ENCODE peak calls at places on chromosomes 12 and 14, in seven cellular contexts. D, O, P, T, F, C and S are unnamed samples.

GRCh38 chr14:49594347-49595089 is 4.2 kb upstream of the LRR1 start:
- DNase-seq in F (no peak), D (peak), O (peak), C (no peak), P (no peak), T (no peak), S (no peak)

GRCh38 chr12:402127-402456 is 648 bp downstream of the CCDC77 start:
- DNase-seq in T (peak), C (no peak), P (peak), O (peak), F (peak), D (peak), S (no peak)

GRCh38 chr14:34593740-34594375 is 36.1 kb downstream of the SNX6 start:
- DNase-seq in D (peak), O (no peak), C (no peak), T (no peak), P (no peak), F (no peak), S (no peak)

GRCh38 chr14:70935135-70935534 is 27.9 kb downstream of the PCNX1 start:
- DNase-seq in P (no peak), D (no peak), T (no peak), F (no peak), O (no peak), C (no peak), S (no peak)

GRCh38 chr12:44930972-44931600 is 55.0 kb upstream of the NELL2 start:
- DNase-seq in O (peak), P (peak), C (no peak), T (peak), F (peak), D (peak), S (no peak)

GRCh38 chr12:14238224-14238792 is 127.2 kb upstream of the ATF7IP start:
- DNase-seq in P (peak), D (peak), T (no peak), O (peak), F (peak), C (no peak), S (no peak)

GRCh38 chr12:29200586-29200985 is 51.5 kb downstream of the FAR2 start:
- DNase-seq in P (no peak), T (no peak), D (no peak), C (no peak), F (no peak), O (no peak), S (no peak)

GRCh38 chr12:67320614-67321305 is 51.6 kb downstream of the CAND1 start:
- DNase-seq in D (peak), P (peak), T (no peak), C (no peak), F (peak), O (peak), S (no peak)

GRCh38 chr12:98532687-98533304 is 17.4 kb downstream of the TMPO start:
- DNase-seq in C (no peak), T (peak), O (peak), P (peak), F (peak), D (peak), S (no peak)

GRCh38 chr12:53208435-53208834 is 1.4 kb upstream of the ITGB7 start:
- DNase-seq in F (no peak), T (no peak), P (peak), D (no peak), C (no peak), O (no peak), S (no peak)

GRCh38 chr12:127083028-127083949 is 1183.7 kb upstream of the TMEM132C start:
- DNase-seq in P (peak), C (no peak), D (peak), T (no peak), O (peak), F (peak), S (no peak)

GRCh38 chr12:90645181-90645580 is 309.8 kb downstream of the CCER1 start:
- DNase-seq in P (no peak), D (no peak), T (no peak), F (no peak), O (no peak), C (no peak), S (no peak)

GRCh38 chr14:23154876-23155587 is 28.4 kb downstream of the SLC7A8 start:
- DNase-seq in F (no peak), P (peak), T (no peak), O (peak), C (no peak), D (peak), S (peak)

GRCh38 chr12:6963016-6963731 is 7.3 kb downstream of the PHB2 start:
- DNase-seq in F (peak), T (no peak), C (no peak), P (peak), D (no peak), O (no peak), S (peak)

GRCh38 chr12:51678086-51678724 is 87.2 kb downstream of the SCN8A start:
- DNase-seq in F (peak), D (peak), P (peak), C (no peak), T (no peak), O (peak), S (peak)

GRCh38 chr14:89833120-89833521 is 121.4 kb downstream of the EFCAB11 start:
- DNase-seq in P (no peak), F (peak), D (no peak), T (no peak), O (no peak), C (no peak), S (no peak)

GRCh38 chr12:49825360-49825970 is 2.7 kb downstream of the NCKAP5L start:
- DNase-seq in T (no peak), F (peak), O (peak), P (no peak), D (peak), C (no peak), S (no peak)

GRCh38 chr12:62117041-62117440 is 143.2 kb upstream of the USP15 start:
- DNase-seq in D (no peak), F (no peak), C (no peak), T (no peak), P (no peak), O (no peak), S (no peak)

GRCh38 chr14:54451961-54452360 is 10.8 kb upstream of the CNIH1 start:
- DNase-seq in O (no peak), C (no peak), F (peak), D (no peak), P (no peak), T (no peak), S (no peak)

GRCh38 chr14:74846968-74847549 is 28.9 kb downstream of the PROX2 start:
- DNase-seq in C (no peak), T (no peak), O (peak), F (peak), D (peak), P (no peak), S (no peak)

GRCh38 chr12:32151552-32151951 is 44.9 kb downstream of the BICD1 start:
- DNase-seq in P (no peak), F (no peak), C (no peak), T (no peak), D (no peak), O (no peak), S (no peak)

GRCh38 chr12:52575256-52575655 is 1.6 kb upstream of the KRT74 start:
- DNase-seq in C (no peak), F (no peak), O (no peak), T (no peak), D (no peak), P (no peak), S (no peak)

GRCh38 chr12:131755305-131756113 is 44.6 kb downstream of the SFSWAP start:
- DNase-seq in F (peak), T (no peak), D (peak), P (peak), O (peak), C (no peak), S (peak)

GRCh38 chr12:27076930-27077329 is 5.4 kb downstream of the C12orf71 start:
- DNase-seq in F (peak), O (no peak), P (peak), C (no peak), D (peak), T (no peak), S (no peak)

GRCh38 chr12:95413576-95413975 is 60.4 kb upstream of the METAP2 start:
- DNase-seq in P (no peak), C (no peak), D (peak), F (no peak), O (peak), T (no peak), S (no peak)

GRCh38 chr14:53613404-53614253 is 343.0 kb downstream of the BMP4 start:
- DNase-seq in P (peak), D (peak), F (no peak), T (peak), C (no peak), O (peak), S (no peak)

GRCh38 chr12:67442347-67442841 is 173.2 kb downstream of the CAND1 start:
- DNase-seq in O (no peak), D (no peak), F (no peak), T (no peak), C (no peak), P (no peak), S (no peak)

GRCh38 chr12:123282111-123282510 is 10.5 kb upstream of the CDK2AP1 start:
- DNase-seq in O (no peak), C (no peak), P (no peak), F (no peak), T (no peak), D (no peak), S (no peak)

GRCh38 chr14:101534198-101534597 is 27.1 kb upstream of the DIO3 start:
- DNase-seq in P (no peak), C (no peak), F (no peak), O (no peak), T (no peak), D (no peak), S (no peak)

GRCh38 chr12:104057771-104058197 is 6.5 kb upstream of the HCFC2 start:
- DNase-seq in F (peak), T (no peak), P (peak), O (peak), D (peak), C (no peak), S (no peak)

GRCh38 chr12:61452076-61452475 is 808.1 kb upstream of the USP15 start:
- DNase-seq in T (peak), F (no peak), C (no peak), D (no peak), O (no peak), P (no peak), S (no peak)

GRCh38 chr14:58488550-58488949 is 61.0 kb downstream of the KIAA0586 start:
- DNase-seq in T (no peak), O (peak), D (peak), P (peak), F (no peak), C (no peak), S (no peak)

GRCh38 chr14:52575858-52576257 is 23.2 kb downstream of the GPR137C start:
- DNase-seq in D (no peak), P (no peak), T (no peak), O (no peak), C (no peak), F (no peak), S (no peak)
- H2AK5ac ChIP-seq in D (no peak), P (no peak), T (no peak), O (no peak), C (no peak), F (no peak), S (no peak)

DNA sequence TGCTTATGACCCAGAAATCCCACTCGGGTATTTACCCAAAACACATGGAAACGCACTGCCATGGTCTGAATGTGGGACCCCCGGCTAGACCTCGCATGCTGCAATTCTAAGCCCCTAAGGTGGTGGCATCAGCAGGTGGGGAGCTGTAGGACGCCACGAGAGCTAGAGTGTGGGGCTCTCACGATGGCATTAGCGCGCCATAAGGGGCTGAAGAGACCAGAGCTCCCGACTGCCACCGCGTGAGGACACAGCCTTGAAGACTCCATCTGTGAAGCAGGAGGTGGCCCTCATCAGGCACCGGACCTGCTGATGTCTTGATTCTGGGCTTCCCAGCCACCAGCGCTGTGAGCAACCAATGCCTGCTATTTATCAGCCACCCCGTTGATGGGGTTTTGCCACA is 40.3 kb downstream of the RIMBP2 start:
- DNase-seq in C (no peak), O (no peak), F (no peak), D (no peak), T (no peak), P (no peak), S (no peak)
- H2AK5ac ChIP-seq in C (no peak), O (no peak), F (no peak), D (no peak), T (no peak), P (no peak), S (no peak)

GRCh38 chr12:24075650-24076049 is 126.2 kb upstream of the SOX5 start:
- DNase-seq in C (no peak), F (no peak), O (no peak), P (peak), D (peak), T (no peak), S (no peak)
- H2AK5ac ChIP-seq in C (no peak), F (no peak), O (no peak), P (no peak), D (no peak), T (no peak), S (no peak)

GRCh38 chr12:75838309-75838708 is 193.3 kb downstream of the PHLDA1 start:
- DNase-seq in D (no peak), F (no peak), P (no peak), T (no peak), O (no peak), C (no peak), S (no peak)
- H2AK5ac ChIP-seq in D (no peak), F (no peak), P (no peak), T (no peak), O (no peak), C (no peak), S (no peak)

GRCh38 chr14:26199096-26199495 is 398.7 kb downstream of the NOVA1 start:
- DNase-seq in O (no peak), F (no peak), D (no peak), C (no peak), P (peak), T (no peak), S (no peak)
- H2AK5ac ChIP-seq in O (no peak), F (no peak), D (no peak), C (no peak), P (no peak), T (no peak), S (no peak)